ENCODE peak calls at places on chromosomes 3 and 15, in seven cellular contexts. Q is pancreas, N is GM23248, W is neuronal stem cell, B is tibial nerve, D is mammary epithelial cell, I is small intestine. U is an unnamed sample.

GRCh38 chr3:42547401-42547945 is 34.3 kb downstream of the SEC22C start:
- DNase-seq in D (peak; percentile 36), I (peak; percentile 71), Q (peak; percentile 47), W (peak; percentile 49), B (peak; percentile 42), N (peak; percentile 68), U (peak; percentile 72)

GRCh38 chr15:64997911-64998310 is 8.2 kb upstream of the SPG21 start:
- DNase-seq in W (no peak), N (peak; percentile 26), Q (no peak), D (no peak), B (no peak), I (peak; percentile 56), U (no peak)

GRCh38 chr15:70853855-70854668 is at the start of gene LARP6:
- DNase-seq in D (peak; percentile 22), Q (peak; percentile 57), N (peak; percentile 74), I (no peak), B (peak; percentile 21), W (peak; percentile 63), U (no peak)

GRCh38 chr3:103440539-103441113 is 1005.8 kb downstream of the ZPLD1 start:
- DNase-seq in B (no peak), W (no peak), I (peak; percentile 1), N (no peak), D (no peak), Q (no peak), U (no peak)

GRCh38 chr15:63553388-63553791 is 43.8 kb upstream of the FBXL22 start:
- DNase-seq in D (peak; percentile 92), I (peak; percentile 73), W (no peak), N (peak; percentile 94), Q (peak; percentile 42), B (peak; percentile 15), U (no peak)

GRCh38 chr3:122014741-122015140 is 7.3 kb downstream of the ILDR1 start:
- DNase-seq in W (no peak), Q (no peak), I (no peak), N (no peak), B (no peak), D (peak; percentile 53), U (no peak)

GRCh38 chr3:107897471-107898180 is 193.2 kb downstream of the CD47 start:
- DNase-seq in D (peak; percentile 33), W (no peak), B (no peak), I (no peak), N (peak; percentile 43), Q (no peak), U (no peak)

GRCh38 chr15:51322622-51323296 is 15.6 kb downstream of the CYP19A1 start:
- DNase-seq in Q (no peak), N (peak; percentile 52), D (no peak), W (no peak), B (peak; percentile 62), I (no peak), U (no peak)

GRCh38 chr15:49815937-49816336 is 195.1 kb downstream of the DTWD1 start:
- DNase-seq in D (peak; percentile 19), Q (no peak), W (no peak), I (no peak), N (peak; percentile 93), B (no peak), U (peak; percentile 3)

GRCh38 chr15:63797901-63798300 is 35.8 kb downstream of the HERC1 start:
- DNase-seq in B (no peak), Q (no peak), N (no peak), D (no peak), I (no peak), W (no peak), U (no peak)

GRCh38 chr3:182212479-182213076 is 500.9 kb downstream of the SOX2 start:
- DNase-seq in B (peak; percentile 33), Q (peak; percentile 14), I (peak; percentile 27), D (peak; percentile 98), N (peak; percentile 6), W (no peak), U (peak; percentile 23)

GRCh38 chr3:180215866-180216265 is 179.1 kb upstream of the PEX5L start:
- DNase-seq in W (no peak), B (no peak), D (no peak), Q (peak; percentile 33), I (no peak), N (no peak), U (no peak)

GRCh38 chr3:173825731-173826130 is 428.2 kb downstream of the NLGN1 start:
- DNase-seq in B (no peak), W (no peak), N (peak; percentile 10), Q (no peak), D (peak; percentile 61), I (no peak), U (no peak)

GRCh38 chr3:10195692-10196091 is 31.0 kb downstream of the IRAK2 start:
- DNase-seq in N (no peak), Q (no peak), B (no peak), W (no peak), I (no peak), D (no peak), U (peak; percentile 46)

GRCh38 chr3:46901591-46902187 is 24.2 kb downstream of the PTH1R start:
- DNase-seq in W (no peak), I (no peak), B (no peak), D (no peak), N (no peak), Q (no peak), U (no peak)

GRCh38 chr3:47456984-47457383 is 18.8 kb downstream of the SCAP start:
- DNase-seq in W (no peak), Q (no peak), N (no peak), I (no peak), D (no peak), B (no peak), U (no peak)

GRCh38 chr3:124653788-124654469 is 76.3 kb upstream of the UMPS start:
- DNase-seq in W (no peak), Q (no peak), D (no peak), N (no peak), I (no peak), B (no peak), U (no peak)
- H3K4me3 ChIP-seq in W (no peak overlapping the region), Q (no peak overlapping the region), D (no peak overlapping the region), N (no peak overlapping the region), I (no peak overlapping the region), B (no peak overlapping the region), U (no peak overlapping the region)

GRCh38 chr15:34494084-34494399 is 56.4 kb upstream of the GOLGA8A start:
- DNase-seq in D (no peak), N (no peak), I (no peak), Q (no peak), W (no peak), B (no peak), U (no peak)

GRCh38 chr15:34493001-34493400 is 55.4 kb upstream of the GOLGA8A start:
- DNase-seq in N (no peak), W (no peak), B (no peak), I (no peak), Q (no peak), D (no peak), U (no peak)

DNA sequence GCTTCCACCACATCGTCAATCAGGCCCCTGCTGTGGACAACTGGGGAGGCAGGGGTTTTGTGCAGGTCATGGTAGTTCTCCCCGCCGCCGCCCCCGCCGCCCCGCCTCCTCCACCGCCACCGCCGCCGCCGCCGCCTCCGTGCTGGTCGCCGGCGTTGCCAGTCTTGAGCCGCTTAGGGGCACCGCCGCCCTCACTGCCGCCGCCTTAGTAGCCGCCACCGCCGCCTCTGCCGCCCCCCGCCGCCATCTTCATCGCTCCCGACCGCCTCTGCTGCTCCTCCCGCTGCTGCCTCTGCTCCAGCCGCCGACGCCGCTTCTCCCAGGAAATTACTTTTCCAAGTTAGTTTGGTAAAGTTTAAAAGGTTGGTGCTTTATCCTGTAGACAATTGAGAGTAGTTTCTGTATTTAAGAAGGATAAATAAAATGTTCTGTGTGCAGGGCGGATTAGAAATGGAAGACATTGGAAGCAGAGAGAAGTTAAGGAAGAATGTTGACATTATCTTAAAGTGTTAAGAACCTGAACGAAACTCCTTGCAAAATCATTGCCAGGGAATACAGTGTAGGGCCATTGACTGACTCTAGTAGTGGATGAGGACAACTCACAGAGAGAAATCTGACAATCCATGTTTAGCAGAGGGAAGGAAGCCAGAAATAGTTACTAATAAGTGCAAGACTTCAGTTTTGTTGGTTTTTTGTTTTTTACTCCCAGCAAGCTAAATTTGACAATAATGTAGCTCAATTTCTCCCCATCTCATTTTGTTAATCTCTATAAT is 53.0 kb upstream of the GOLGA8A start:
- DNase-seq in W (no peak), I (no peak), N (no peak), Q (no peak), D (no peak), B (no peak), U (no peak)
- H3K27me3 ChIP-seq in W (peaks cover 65% of the 10 kb centered on the region), I (peaks cover 10% of the 10 kb centered on the region), N (peaks cover 49% of the 10 kb centered on the region), Q (no peaks in the 10 kb centered on the region), D (peaks cover 31% of the 10 kb centered on the region), B (peaks cover 13% of the 10 kb centered on the region), U (peaks cover 52% of the 10 kb centered on the region)

GRCh38 chr3:136752046-136752326 is 192 bp downstream of the STAG1 start:
- DNase-seq in N (peak; percentile 84), B (no peak), D (no peak), Q (no peak), W (no peak), I (no peak), U (no peak)

GRCh38 chr3:136749106-136749505 is 3.1 kb downstream of the STAG1 start:
- DNase-seq in N (no peak), I (peak; percentile 57), W (no peak), B (no peak), D (no peak), Q (no peak), U (no peak)

GRCh38 chr3:136750922-136751258 is 1.3 kb downstream of the STAG1 start:
- DNase-seq in D (no peak), Q (no peak), N (peak; percentile 85), B (no peak), I (no peak), W (no peak), U (no peak)

GRCh38 chr3:136751259-136752045 is 726 bp downstream of the STAG1 start:
- DNase-seq in Q (peak; percentile 74), B (peak; percentile 72), D (peak; percentile 68), W (peak; percentile 76), N (peak; percentile 84), I (peak; percentile 69), U (peak; percentile 64)

DNA sequence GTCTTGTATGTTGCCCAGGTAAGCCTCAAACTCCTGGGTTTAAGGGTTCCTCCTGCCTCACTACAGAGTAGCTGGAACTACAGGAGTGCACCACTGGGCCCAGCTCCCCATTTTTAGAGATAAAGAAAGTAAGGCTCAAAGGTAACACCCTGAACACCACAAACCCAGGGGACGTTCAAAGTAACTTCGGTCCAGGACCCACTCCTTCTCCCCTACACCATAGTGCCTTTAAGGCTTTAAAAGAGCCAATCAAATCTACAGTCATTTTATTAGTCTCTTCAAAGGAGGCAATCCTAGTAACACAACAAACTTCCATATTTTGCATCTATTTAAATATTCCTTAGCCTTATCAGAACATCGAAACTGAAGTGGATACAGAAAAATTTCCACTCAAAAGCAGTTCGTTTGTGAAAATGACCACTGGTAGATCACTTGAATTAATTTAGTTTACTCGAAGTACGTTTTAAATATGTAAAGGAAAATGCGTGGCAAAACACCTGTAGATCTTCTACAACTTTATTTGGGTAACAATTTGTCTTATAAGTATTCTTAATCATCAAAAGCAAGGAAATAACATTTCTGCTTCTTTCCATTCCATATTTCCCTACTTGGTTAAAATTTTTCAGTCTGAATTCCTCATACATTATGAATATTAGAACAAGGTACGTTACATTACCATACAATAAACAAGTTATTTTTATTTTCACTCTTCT is 1.8 kb downstream of the STAG1 start:
- DNase-seq in Q (no peak), W (no peak), N (peak; percentile 36), B (no peak), D (no peak), I (peak; percentile 38), U (no peak)
- H3K4me3 ChIP-seq in Q (peak overlapping the region; percentile 67), W (no peak overlapping the region), N (peak overlapping the region; percentile 92), B (peak overlapping the region; percentile 84), D (peak overlapping the region; percentile 85), I (no peak overlapping the region), U (peak overlapping the region; percentile 88)

GRCh38 chr3:130789678-130790340 is 43.2 kb upstream of the PIK3R4 start:
- DNase-seq in D (no peak), W (no peak), I (peak; percentile 73), Q (no peak), B (no peak), N (no peak), U (no peak)
- H3K27me3 ChIP-seq in D (no peaks in the 10 kb centered on the region), W (peaks cover 97% of the 10 kb centered on the region), I (no peaks in the 10 kb centered on the region), Q (no peaks in the 10 kb centered on the region), B (no peaks in the 10 kb centered on the region), N (peaks cover 4% of the 10 kb centered on the region), U (no peaks in the 10 kb centered on the region)